ENCODE peak calls at places on chromosomes 12 and 14, in four cellular contexts. One of them, this sample, is unnamed.

GRCh38 chr12:6772331-6772695 is at the start of gene LAG3:
- DNase-seq in HEK293T: no peak
- DNase-seq in K562: no peak
- DNase-seq in GM12878: no peak
- DNase-seq in this sample: no peak

GRCh38 chr12:117596968-117597367 is 235.5 kb upstream of the NOS1 start:
- DNase-seq in HEK293T: no peak
- DNase-seq in K562: no peak
- DNase-seq in GM12878: no peak
- DNase-seq in this sample: no peak

GRCh38 chr14:103520657-103521437 is 1.8 kb downstream of the CKB start:
- DNase-seq in HEK293T: peak
- DNase-seq in K562: peak
- DNase-seq in GM12878: no peak
- DNase-seq in this sample: no peak

GRCh38 chr12:25436206-25436912 is 116.7 kb downstream of the LMNTD1 start:
- DNase-seq in HEK293T: peak
- DNase-seq in K562: peak
- DNase-seq in GM12878: peak
- DNase-seq in this sample: peak

GRCh38 chr14:20623798-20624197 is 17.7 kb downstream of the OR6S1 start:
- DNase-seq in HEK293T: no peak
- DNase-seq in K562: no peak
- DNase-seq in GM12878: no peak
- DNase-seq in this sample: no peak

GRCh38 chr12:100234591-100235304 is 32.1 kb downstream of the DEPDC4 start:
- DNase-seq in HEK293T: peak
- DNase-seq in K562: peak
- DNase-seq in GM12878: peak
- DNase-seq in this sample: peak

GRCh38 chr12:105561981-105562726 is 231.7 kb downstream of the C12orf75 start:
- DNase-seq in HEK293T: peak
- DNase-seq in K562: no peak
- DNase-seq in GM12878: no peak
- DNase-seq in this sample: no peak

GRCh38 chr12:64903738-64904137 is 79.3 kb downstream of the TBC1D30 start:
- DNase-seq in HEK293T: no peak
- DNase-seq in K562: no peak
- DNase-seq in GM12878: no peak
- DNase-seq in this sample: no peak

GRCh38 chr14:20680363-20680762 is 4.0 kb upstream of the RNASE4 start:
- DNase-seq in HEK293T: no peak
- DNase-seq in K562: no peak
- DNase-seq in GM12878: no peak
- DNase-seq in this sample: no peak

GRCh38 chr12:17829813-17830212 is 260.2 kb downstream of the RERGL start:
- DNase-seq in HEK293T: no peak
- DNase-seq in K562: no peak
- DNase-seq in GM12878: no peak
- DNase-seq in this sample: no peak

GRCh38 chr14:75933712-75934296 is 48.0 kb downstream of the TGFB3 start:
- DNase-seq in HEK293T: no peak
- DNase-seq in K562: peak
- DNase-seq in GM12878: no peak
- DNase-seq in this sample: no peak

GRCh38 chr12:11797317-11797913 is 147.9 kb downstream of the ETV6 start:
- DNase-seq in HEK293T: no peak
- DNase-seq in K562: no peak
- DNase-seq in GM12878: no peak
- DNase-seq in this sample: peak

GRCh38 chr14:35046751-35047536 is 872 bp downstream of the FAM177A1 start:
- DNase-seq in HEK293T: no peak
- DNase-seq in K562: no peak
- DNase-seq in GM12878: no peak
- DNase-seq in this sample: peak

GRCh38 chr12:110228756-110229155 is 52.3 kb upstream of the ATP2A2 start:
- DNase-seq in HEK293T: no peak
- DNase-seq in K562: no peak
- DNase-seq in GM12878: no peak
- DNase-seq in this sample: no peak

GRCh38 chr12:55074771-55075170 is 51.4 kb upstream of the OR9K2 start:
- DNase-seq in HEK293T: no peak
- DNase-seq in K562: no peak
- DNase-seq in GM12878: no peak
- DNase-seq in this sample: no peak

GRCh38 chr14:73754911-73755360 is 40.8 kb upstream of the PNMA1 start:
- DNase-seq in HEK293T: no peak
- DNase-seq in K562: no peak
- DNase-seq in GM12878: no peak
- DNase-seq in this sample: no peak

GRCh38 chr12:53743277-53744129 is 8.3 kb downstream of the CISTR start:
- DNase-seq in HEK293T: peak
- DNase-seq in K562: peak
- DNase-seq in GM12878: no peak
- DNase-seq in this sample: peak
- TF ChIP-seq TARDBP in HEK293T: no peak
- TF ChIP-seq TARDBP in K562: no peak
- TF ChIP-seq TARDBP in GM12878: no peak
- TF ChIP-seq TARDBP in this sample: no peak

DNA sequence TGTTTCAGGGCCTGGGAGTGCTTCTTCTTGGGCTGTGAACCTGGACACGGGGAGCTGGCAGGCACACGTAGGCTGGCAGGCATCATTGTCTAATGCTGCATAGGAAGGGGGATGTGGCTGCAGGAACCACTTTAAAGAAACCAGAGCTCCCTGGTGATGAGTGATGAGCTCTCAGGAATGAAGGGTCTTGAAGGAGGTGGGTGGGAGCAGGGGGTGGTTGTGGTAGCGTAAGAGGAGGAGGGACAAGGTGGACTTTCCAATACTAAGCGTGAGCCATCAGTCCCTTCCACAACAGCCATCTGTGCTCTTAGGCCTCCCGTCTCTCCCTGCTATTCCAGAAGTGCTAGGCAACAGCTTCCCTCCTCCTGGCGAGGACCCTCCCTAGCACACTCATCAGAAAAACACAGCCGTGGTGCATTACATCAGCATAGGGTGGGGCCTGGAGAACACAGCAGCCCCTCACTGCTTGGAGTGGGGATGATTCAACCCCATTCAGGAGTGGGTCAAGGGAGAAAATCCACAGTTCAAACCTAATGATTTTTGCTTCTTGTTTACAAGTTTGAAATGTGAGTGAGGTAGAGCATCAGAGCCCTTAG is 356.2 kb upstream of the DDHD1 start:
- DNase-seq in HEK293T: no peak
- DNase-seq in K562: no peak
- DNase-seq in GM12878: no peak
- DNase-seq in this sample: no peak
- TF ChIP-seq TARDBP in HEK293T: no peak
- TF ChIP-seq TARDBP in K562: no peak
- TF ChIP-seq TARDBP in GM12878: no peak
- TF ChIP-seq TARDBP in this sample: no peak

DNA sequence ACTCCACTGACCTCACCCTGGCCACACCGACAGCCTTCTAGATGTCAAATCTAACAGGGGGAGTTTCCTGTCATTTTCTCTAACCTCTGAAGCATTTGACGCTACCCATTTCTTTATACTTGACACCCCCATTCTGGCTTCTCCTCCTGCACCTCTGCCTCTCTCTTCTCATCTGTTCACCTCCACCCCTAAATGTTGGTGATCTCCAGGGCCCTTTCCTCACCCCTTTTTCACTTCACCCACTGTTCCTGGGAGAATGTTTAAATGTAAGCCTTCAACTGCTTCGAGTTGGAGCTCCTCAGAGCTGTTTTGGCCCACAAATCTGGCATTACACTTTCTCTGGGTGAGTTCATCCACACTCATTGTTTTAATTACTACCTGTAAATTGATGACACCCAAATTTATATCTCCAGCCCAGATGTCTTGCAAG is 452 bp upstream of the RABGGTA start:
- DNase-seq in HEK293T: no peak
- DNase-seq in K562: no peak
- DNase-seq in GM12878: no peak
- DNase-seq in this sample: no peak
- TF ChIP-seq TARDBP in HEK293T: no peak
- TF ChIP-seq TARDBP in K562: no peak
- TF ChIP-seq TARDBP in GM12878: no peak
- TF ChIP-seq TARDBP in this sample: no peak

DNA sequence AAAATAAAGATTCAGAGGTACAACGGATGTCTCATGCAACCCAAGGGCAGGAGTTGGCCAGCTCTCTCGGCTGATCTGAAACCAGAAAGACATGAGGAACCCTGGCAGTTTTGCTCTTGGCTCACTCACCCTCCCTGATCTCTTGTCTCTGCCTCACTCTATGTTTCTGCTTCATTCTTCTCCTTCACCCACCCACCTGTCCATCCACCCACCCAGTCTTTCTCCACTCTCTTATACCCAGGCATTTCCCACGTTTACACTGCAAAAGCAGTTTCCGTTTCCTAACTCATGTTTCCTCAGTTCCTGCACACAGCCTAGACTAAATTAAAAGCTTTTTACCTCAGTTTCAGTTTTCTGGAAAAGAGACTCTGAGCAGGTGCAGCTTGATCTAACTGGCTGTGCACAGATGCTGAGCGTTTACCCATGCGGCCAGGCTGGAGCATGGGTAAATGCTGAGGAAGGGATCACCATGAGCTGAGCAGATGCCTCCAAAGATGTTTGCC is 157.6 kb downstream of the PRKCH start:
- DNase-seq in HEK293T: no peak
- DNase-seq in K562: no peak
- DNase-seq in GM12878: no peak
- DNase-seq in this sample: no peak
- TF ChIP-seq TARDBP in HEK293T: no peak
- TF ChIP-seq TARDBP in K562: no peak
- TF ChIP-seq TARDBP in GM12878: no peak
- TF ChIP-seq TARDBP in this sample: no peak

GRCh38 chr12:39483597-39483996 is 40.7 kb upstream of the KIF21A start:
- DNase-seq in HEK293T: no peak
- DNase-seq in K562: no peak
- DNase-seq in GM12878: no peak
- DNase-seq in this sample: no peak

DNA sequence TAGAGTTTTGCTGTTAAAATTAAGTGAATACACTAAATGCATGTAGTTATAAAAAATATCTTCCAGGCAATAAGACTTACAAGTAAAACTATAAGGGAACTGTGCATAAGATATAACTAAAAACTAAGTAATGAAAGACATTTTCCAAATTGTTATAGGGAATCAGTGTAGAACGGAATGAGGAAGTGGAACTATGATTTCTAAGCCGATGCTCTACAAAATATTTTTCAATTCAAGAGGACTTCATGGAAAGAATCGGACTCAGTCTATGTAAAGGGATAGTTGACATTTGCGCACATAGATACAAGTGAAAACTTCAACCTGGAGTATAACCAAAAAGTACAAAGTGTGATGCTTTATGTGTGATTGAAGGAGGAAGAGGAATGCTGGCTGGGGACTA is 40.1 kb upstream of the KIF21A start:
- DNase-seq in HEK293T: no peak
- DNase-seq in K562: no peak
- DNase-seq in GM12878: no peak
- DNase-seq in this sample: no peak
- TF ChIP-seq TARDBP in HEK293T: no peak
- TF ChIP-seq TARDBP in K562: no peak
- TF ChIP-seq TARDBP in GM12878: no peak
- TF ChIP-seq TARDBP in this sample: no peak

GRCh38 chr12:102425109-102426009 is 55.0 kb downstream of the IGF1 start:
- DNase-seq in HEK293T: no peak
- DNase-seq in K562: no peak
- DNase-seq in GM12878: no peak
- DNase-seq in this sample: no peak

GRCh38 chr12:102429211-102429610 is 51.2 kb downstream of the IGF1 start:
- DNase-seq in HEK293T: no peak
- DNase-seq in K562: no peak
- DNase-seq in GM12878: no peak
- DNase-seq in this sample: no peak

GRCh38 chr12:102427542-102427923 is 52.8 kb downstream of the IGF1 start:
- DNase-seq in HEK293T: no peak
- DNase-seq in K562: no peak
- DNase-seq in GM12878: no peak
- DNase-seq in this sample: no peak

GRCh38 chr12:102429755-102430154 is 50.6 kb downstream of the IGF1 start:
- DNase-seq in HEK293T: no peak
- DNase-seq in K562: no peak
- DNase-seq in GM12878: no peak
- DNase-seq in this sample: no peak

GRCh38 chr12:102426599-102427541 is 53.5 kb downstream of the IGF1 start:
- DNase-seq in HEK293T: no peak
- DNase-seq in K562: no peak
- DNase-seq in GM12878: no peak
- DNase-seq in this sample: no peak
- TF ChIP-seq TARDBP in HEK293T: no peak
- TF ChIP-seq TARDBP in K562: no peak
- TF ChIP-seq TARDBP in GM12878: no peak
- TF ChIP-seq TARDBP in this sample: no peak

GRCh38 chr12:98646165-98646764 is 1.2 kb downstream of the APAF1 start:
- DNase-seq in HEK293T: peak
- DNase-seq in K562: no peak
- DNase-seq in GM12878: no peak
- DNase-seq in this sample: peak

GRCh38 chr12:98644712-98645571 is at the start of the genes APAF1 and IKBIP:
- DNase-seq in HEK293T: peak
- DNase-seq in K562: peak
- DNase-seq in GM12878: peak
- DNase-seq in this sample: peak

GRCh38 chr12:98639526-98639925 is 5.1 kb downstream of the IKBIP start:
- DNase-seq in HEK293T: no peak
- DNase-seq in K562: no peak
- DNase-seq in GM12878: no peak
- DNase-seq in this sample: no peak

GRCh38 chr12:98645572-98646067 is 530 bp downstream of the APAF1 start:
- DNase-seq in HEK293T: peak
- DNase-seq in K562: peak
- DNase-seq in GM12878: no peak
- DNase-seq in this sample: no peak

GRCh38 chr12:98644433-98644711 is 216 bp downstream of the IKBIP start:
- DNase-seq in HEK293T: no peak
- DNase-seq in K562: peak
- DNase-seq in GM12878: no peak
- DNase-seq in this sample: no peak
- TF ChIP-seq TARDBP in HEK293T: no peak
- TF ChIP-seq TARDBP in K562: no peak
- TF ChIP-seq TARDBP in GM12878: no peak
- TF ChIP-seq TARDBP in this sample: no peak

DNA sequence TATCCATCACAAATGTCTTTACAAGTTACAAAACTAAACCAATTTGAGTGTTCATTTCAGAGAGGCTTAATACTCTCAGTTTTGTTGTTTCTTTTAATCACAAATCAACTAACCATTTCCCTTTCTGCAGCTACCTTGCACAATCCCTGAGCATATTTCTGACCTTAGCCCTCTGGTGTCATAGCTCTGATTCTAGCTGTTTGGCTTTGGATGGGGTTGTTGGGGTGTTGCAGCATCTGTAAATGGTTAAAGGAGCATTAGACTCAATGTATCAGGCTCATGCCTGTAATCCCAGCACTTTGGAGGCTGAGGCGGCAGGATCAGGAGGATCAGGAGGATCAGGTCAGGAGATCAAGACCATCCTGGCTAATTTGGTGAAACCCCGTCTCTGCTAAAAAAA is 461.4 kb downstream of the NRXN3 start:
- DNase-seq in HEK293T: no peak
- DNase-seq in K562: no peak
- DNase-seq in GM12878: no peak
- DNase-seq in this sample: no peak
- TF ChIP-seq TARDBP in HEK293T: no peak
- TF ChIP-seq TARDBP in K562: no peak
- TF ChIP-seq TARDBP in GM12878: no peak
- TF ChIP-seq TARDBP in this sample: no peak